ENCODE peak calls at places on chromosome X, in nine cellular contexts. W, Q, B, O, L, M, P, H and J are unnamed samples.

GRCh38 chrX:153782324-153782723 is 1.5 kb downstream of the SRPK3 start:
- DNase-seq in W (no peak), Q (no peak), B (peak; percentile 59), O (peak; percentile 15), L (no peak), M (no peak), P (no peak), H (peak; percentile 58), J (no peak)

GRCh38 chrX:38803286-38803608 is 2.0 kb downstream of the MID1IP1 start:
- DNase-seq in W (no peak), Q (no peak), B (no peak), O (no peak), L (no peak), M (no peak), P (peak; percentile 16), H (no peak), J (no peak)

GRCh38 chrX:111100191-111100590 is 4.2 kb downstream of the PAK3 start:
- DNase-seq in W (peak; percentile 13), Q (peak; percentile 57), B (no peak), O (peak; percentile 83), L (no peak), M (no peak), P (no peak), H (peak; percentile 26), J (no peak)

GRCh38 chrX:129648514-129649267 is 6.1 kb downstream of the APLN start:
- DNase-seq in W (no peak), Q (no peak), B (no peak), O (no peak), L (no peak), M (no peak), P (no peak), H (peak; percentile 83), J (no peak)

GRCh38 chrX:50680990-50681389 is 133.0 kb downstream of the SHROOM4 start:
- DNase-seq in W (no peak), Q (no peak), B (no peak), O (peak; percentile 12), L (no peak), M (no peak), P (peak; percentile 63), H (no peak), J (no peak)

GRCh38 chrX:15242899-15243555 is 26.9 kb downstream of the ASB9 start:
- DNase-seq in W (peak; percentile 9), Q (peak; percentile 69), B (peak; percentile 31), O (peak; percentile 5), L (no peak), M (no peak), P (peak; percentile 55), H (peak; percentile 9), J (no peak)

GRCh38 chrX:11273544-11273943 is 19.7 kb upstream of the AMELX start:
- DNase-seq in W (no peak), Q (no peak), B (no peak), O (no peak), L (no peak), M (no peak), P (no peak), H (no peak), J (no peak)

GRCh38 chrX:140712413-140713173 is 3.0 kb downstream of the LINC00632 start:
- DNase-seq in W (no peak), Q (peak; percentile 86), B (peak; percentile 75), O (peak; percentile 76), L (peak; percentile 19), M (peak; percentile 69), P (no peak), H (no peak), J (no peak)

GRCh38 chrX:129650183-129650689 is 4.5 kb downstream of the APLN start:
- DNase-seq in W (no peak), Q (no peak), B (no peak), O (no peak), L (no peak), M (no peak), P (no peak), H (no peak), J (no peak)

GRCh38 chrX:139823806-139824205 is 109.0 kb downstream of the ATP11C start:
- DNase-seq in W (no peak), Q (no peak), B (no peak), O (no peak), L (no peak), M (no peak), P (no peak), H (no peak), J (no peak)

GRCh38 chrX:37420756-37421155 is 71.6 kb downstream of the PRRG1 start:
- DNase-seq in W (no peak), Q (no peak), B (no peak), O (no peak), L (no peak), M (no peak), P (no peak), H (no peak), J (no peak)

GRCh38 chrX:2499507-2499906 is 1.3 kb downstream of the DHRSX start:
- DNase-seq in W (no peak), Q (no peak), B (no peak), O (no peak), L (no peak), M (no peak), P (no peak), H (no peak), J (no peak)

GRCh38 chrX:10556405-10556804 is 64.0 kb downstream of the MID1 start:
- DNase-seq in W (no peak), Q (no peak), B (no peak), O (no peak), L (no peak), M (no peak), P (no peak), H (no peak), J (no peak)

GRCh38 chrX:53089224-53089842 is 4.6 kb upstream of the KANTR start:
- DNase-seq in W (peak; percentile 43), Q (peak; percentile 68), B (peak; percentile 61), O (peak; percentile 52), L (peak; percentile 58), M (peak; percentile 67), P (peak; percentile 49), H (peak; percentile 47), J (no peak)

GRCh38 chrX:40552768-40553167 is 28.0 kb upstream of the ATP6AP2 start:
- DNase-seq in W (no peak), Q (no peak), B (no peak), O (peak; percentile 21), L (no peak), M (no peak), P (no peak), H (peak; percentile 38), J (no peak)

GRCh38 chrX:148647666-148648065 is 147.2 kb downstream of the AFF2 start:
- DNase-seq in W (no peak), Q (no peak), B (no peak), O (no peak), L (no peak), M (no peak), P (no peak), H (no peak), J (no peak)

GRCh38 chrX:64792598-64793337 is 183.5 kb downstream of the ZC4H2 start:
- DNase-seq in W (no peak), Q (no peak), B (no peak), O (peak; percentile 14), L (no peak), M (no peak), P (no peak), H (no peak), J (no peak)
- TF ChIP-seq CTCF in W (no peak), Q (no peak), B (no peak), O (peak; percentile 29), L (no peak), M (no peak), P (no peak), H (no peak), J (no peak)

GRCh38 chrX:48520976-48521352 is 644 bp upstream of the EBP start:
- DNase-seq in W (no peak), Q (no peak), B (no peak), O (no peak), L (no peak), M (no peak), P (no peak), H (no peak), J (no peak)
- H3K4me3 ChIP-seq in W (peak overlapping the region; percentile 59), Q (no peak overlapping the region), B (peak overlapping the region; percentile 51), O (peak overlapping the region; percentile 61), L (peak overlapping the region; percentile 54), M (peak overlapping the region; percentile 61), P (no peak overlapping the region), H (peak overlapping the region; percentile 79), J (peak overlapping the region; percentile 69)

GRCh38 chrX:135185795-135186443 is 14.7 kb upstream of the CT55 start:
- DNase-seq in W (peak; percentile 38), Q (peak; percentile 44), B (no peak), O (peak; percentile 65), L (no peak), M (no peak), P (peak; percentile 30), H (peak; percentile 31), J (peak; percentile 16)
- TF ChIP-seq CTCF in W (peak; percentile 71), Q (peak; percentile 43), B (peak; percentile 28), O (peak; percentile 59), L (no peak), M (peak; percentile 34), P (peak; percentile 36), H (peak; percentile 62), J (peak; percentile 70)

GRCh38 chrX:455673-456072 is 69.0 kb upstream of the PPP2R3B start:
- DNase-seq in W (no peak), Q (no peak), B (no peak), O (no peak), L (no peak), M (no peak), P (no peak), H (no peak), J (no peak)
- H3K4me3 ChIP-seq in W (no peak overlapping the region), Q (no peak overlapping the region), B (no peak overlapping the region), O (no peak overlapping the region), L (no peak overlapping the region), M (no peak overlapping the region), P (no peak overlapping the region), H (no peak overlapping the region), J (no peak overlapping the region)

GRCh38 chrX:17930850-17931249 is 69.8 kb upstream of the RAI2 start:
- DNase-seq in W (no peak), Q (no peak), B (no peak), O (no peak), L (no peak), M (no peak), P (no peak), H (no peak), J (no peak)
- TF ChIP-seq CTCF in W (no peak), Q (no peak), B (no peak), O (no peak), L (no peak), M (no peak), P (no peak), H (no peak), J (no peak)

DNA sequence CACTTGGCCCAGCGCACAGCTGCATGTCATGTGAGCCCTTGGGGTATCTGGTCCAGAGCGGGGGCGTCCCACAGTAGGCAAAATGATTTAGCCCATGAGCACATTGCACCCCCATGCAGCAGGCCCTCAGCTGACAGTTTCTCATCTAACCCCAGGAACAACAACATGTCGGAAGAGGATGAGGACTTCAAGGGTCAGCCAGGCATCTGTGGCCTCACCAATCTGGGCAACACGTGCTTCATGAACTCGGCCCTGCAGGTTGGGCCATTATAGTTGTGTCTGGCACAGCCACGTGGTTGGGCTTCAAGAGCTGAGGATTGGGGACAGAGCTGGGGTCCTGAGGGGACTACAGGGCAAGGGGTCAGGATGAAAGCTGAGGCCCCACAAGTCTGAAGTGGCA is 7.8 kb downstream of the USP11 start:
- DNase-seq in W (no peak), Q (no peak), B (no peak), O (no peak), L (no peak), M (peak; percentile 35), P (no peak), H (no peak), J (no peak)
- H3K4me3 ChIP-seq in W (no peak overlapping the region), Q (no peak overlapping the region), B (no peak overlapping the region), O (no peak overlapping the region), L (no peak overlapping the region), M (no peak overlapping the region), P (no peak overlapping the region), H (no peak overlapping the region), J (no peak overlapping the region)